ENCODE peak calls at places on chromosomes 6 and 20, in four cellular contexts. H is left cardiac atrium, O is brain microvascular endothelial cell, A is RPMI7951. K is an unnamed sample.
A peak's percentile ranks its signal among the peaks of the same experiment; 100 is the strongest.

GRCh38 chr20:50520222-50520877 is 10.2 kb downstream of the PTPN1 start:
- DNase-seq in A (no peak), O (no peak), H (no peak), K (no peak)

GRCh38 chr6:111997863-111998191 is 56.1 kb upstream of the CCN6 start:
- DNase-seq in O (no peak), A (no peak), H (peak; percentile 47), K (no peak)

GRCh38 chr20:11473971-11474370 is 443.7 kb upstream of the BTBD3 start:
- DNase-seq in H (no peak), O (no peak), A (peak; percentile 61), K (peak; percentile 49)

GRCh38 chr6:35970181-35970580 is 49.3 kb upstream of the SRPK1 start:
- DNase-seq in H (no peak), O (peak; percentile 63), A (peak; percentile 41), K (peak; percentile 80)

GRCh38 chr6:117396228-117396627 is 29.5 kb downstream of the ROS1 start:
- DNase-seq in O (no peak), A (no peak), H (no peak), K (no peak)

GRCh38 chr6:15400572-15401004 is 154.7 kb downstream of the JARID2 start:
- DNase-seq in H (peak; percentile 69), A (peak; percentile 15), O (peak; percentile 38), K (no peak)

GRCh38 chr6:33453361-33454008 is 891 bp upstream of the ZBTB9 start:
- DNase-seq in H (no peak), A (no peak), O (no peak), K (peak; percentile 28)

GRCh38 chr6:31737315-31738047 is 1.2 kb upstream of the CLIC1 start:
- DNase-seq in O (no peak), A (peak; percentile 11), H (no peak), K (peak; percentile 51)

GRCh38 chr6:41967312-41968287 is 26.0 kb upstream of the CCND3 start:
- DNase-seq in H (no peak), A (no peak), O (peak; percentile 20), K (peak; percentile 82)

GRCh38 chr6:142566628-142567396 is 265.0 kb downstream of the ADGRG6 start:
- DNase-seq in A (peak; percentile 55), O (peak; percentile 64), H (peak; percentile 38), K (peak; percentile 64)

GRCh38 chr6:34143884-34144580 is 1.9 kb downstream of the GRM4 start:
- DNase-seq in O (no peak), A (no peak), H (no peak), K (peak; percentile 21)

GRCh38 chr20:24277196-24277595 is 192.2 kb upstream of the SYNDIG1 start:
- DNase-seq in H (no peak), A (no peak), O (no peak), K (no peak)

GRCh38 chr20:5908981-5909380 is 41.4 kb downstream of the TRMT6 start:
- DNase-seq in A (peak; percentile 20), O (peak; percentile 62), H (no peak), K (peak; percentile 24)

GRCh38 chr20:50305636-50306477 is 115.2 kb downstream of the CEBPB start:
- DNase-seq in A (peak; percentile 58), O (no peak), H (peak; percentile 51), K (peak; percentile 59)

GRCh38 chr6:158290659-158291058 is 21.6 kb upstream of the TULP4 start:
- DNase-seq in O (no peak), A (no peak), H (no peak), K (no peak)

GRCh38 chr6:3202999-3203696 is 24.3 kb downstream of the TUBB2B start:
- DNase-seq in A (peak; percentile 49), O (peak; percentile 62), H (no peak), K (peak; percentile 89)

GRCh38 chr20:35743693-35744491 is 1.8 kb upstream of the RBM39 start:
- DNase-seq in A (peak; percentile 51), O (no peak), H (no peak), K (peak; percentile 29)